ENCODE peak calls at places on chromosomes 1 and 21, in seven cellular contexts. One of them, this sample, is unnamed.
A peak's percentile ranks its signal among the peaks of the same experiment; 100 is the strongest.

GRCh38 chr1:9252999-9253398 is 18.4 kb downstream of the H6PD start:
- DNase-seq in astrocyte: no peak
- DNase-seq in upper lobe of right lung: no peak
- DNase-seq in neural progenitor cell: peak; percentile 92
- DNase-seq in effector memory CD4-positive, alpha-beta T cell: no peak
- DNase-seq in GM23338: peak; percentile 64
- DNase-seq in MM.1S: no peak
- DNase-seq in this sample: no peak

GRCh38 chr1:74729741-74730478 is 2.9 kb downstream of the CRYZ start:
- DNase-seq in astrocyte: peak; percentile 66
- DNase-seq in upper lobe of right lung: no peak
- DNase-seq in neural progenitor cell: no peak
- DNase-seq in effector memory CD4-positive, alpha-beta T cell: no peak
- DNase-seq in GM23338: no peak
- DNase-seq in MM.1S: no peak
- DNase-seq in this sample: no peak

GRCh38 chr1:167617100-167617949 is 12.7 kb upstream of the RCSD1 start:
- DNase-seq in astrocyte: peak; percentile 50
- DNase-seq in upper lobe of right lung: no peak
- DNase-seq in neural progenitor cell: peak; percentile 25
- DNase-seq in effector memory CD4-positive, alpha-beta T cell: no peak
- DNase-seq in GM23338: peak; percentile 61
- DNase-seq in MM.1S: peak; percentile 82
- DNase-seq in this sample: no peak

GRCh38 chr1:179447489-179447888 is 81.7 kb downstream of the AXDND1 start:
- DNase-seq in astrocyte: no peak
- DNase-seq in upper lobe of right lung: no peak
- DNase-seq in neural progenitor cell: peak; percentile 29
- DNase-seq in effector memory CD4-positive, alpha-beta T cell: no peak
- DNase-seq in GM23338: peak; percentile 78
- DNase-seq in MM.1S: peak; percentile 18
- DNase-seq in this sample: no peak

GRCh38 chr1:180178511-180179161 is 24.0 kb downstream of the QSOX1 start:
- DNase-seq in astrocyte: no peak
- DNase-seq in upper lobe of right lung: peak; percentile 78
- DNase-seq in neural progenitor cell: peak; percentile 75
- DNase-seq in effector memory CD4-positive, alpha-beta T cell: peak; percentile 28
- DNase-seq in GM23338: peak; percentile 85
- DNase-seq in MM.1S: peak; percentile 60
- DNase-seq in this sample: peak; percentile 76

GRCh38 chr1:57485643-57486042 is 61.8 kb upstream of the DAB1 start:
- DNase-seq in astrocyte: peak; percentile 85
- DNase-seq in upper lobe of right lung: no peak
- DNase-seq in neural progenitor cell: no peak
- DNase-seq in effector memory CD4-positive, alpha-beta T cell: no peak
- DNase-seq in GM23338: no peak
- DNase-seq in MM.1S: no peak
- DNase-seq in this sample: no peak

GRCh38 chr1:234246638-234247116 is 126.6 kb upstream of the COA6 start:
- DNase-seq in astrocyte: no peak
- DNase-seq in upper lobe of right lung: no peak
- DNase-seq in neural progenitor cell: no peak
- DNase-seq in effector memory CD4-positive, alpha-beta T cell: no peak
- DNase-seq in GM23338: no peak
- DNase-seq in MM.1S: peak; percentile 58
- DNase-seq in this sample: no peak

GRCh38 chr1:28804071-28804470 is 7.9 kb upstream of the OPRD1 start:
- DNase-seq in astrocyte: no peak
- DNase-seq in upper lobe of right lung: no peak
- DNase-seq in neural progenitor cell: peak; percentile 45
- DNase-seq in effector memory CD4-positive, alpha-beta T cell: no peak
- DNase-seq in GM23338: no peak
- DNase-seq in MM.1S: no peak
- DNase-seq in this sample: no peak

GRCh38 chr1:231590453-231591198 is 36.0 kb upstream of the DISC1 start:
- DNase-seq in astrocyte: peak; percentile 56
- DNase-seq in upper lobe of right lung: no peak
- DNase-seq in neural progenitor cell: peak; percentile 67
- DNase-seq in effector memory CD4-positive, alpha-beta T cell: no peak
- DNase-seq in GM23338: peak; percentile 80
- DNase-seq in MM.1S: peak; percentile 66
- DNase-seq in this sample: no peak

GRCh38 chr1:160710531-160711252 is 930 bp downstream of the CD48 start:
- DNase-seq in astrocyte: no peak
- DNase-seq in upper lobe of right lung: no peak
- DNase-seq in neural progenitor cell: no peak
- DNase-seq in effector memory CD4-positive, alpha-beta T cell: no peak
- DNase-seq in GM23338: no peak
- DNase-seq in MM.1S: peak; percentile 48
- DNase-seq in this sample: no peak

GRCh38 chr1:33319949-33320618 is 814 bp downstream of the A3GALT2 start:
- DNase-seq in astrocyte: no peak
- DNase-seq in upper lobe of right lung: peak; percentile 60
- DNase-seq in neural progenitor cell: no peak
- DNase-seq in effector memory CD4-positive, alpha-beta T cell: no peak
- DNase-seq in GM23338: no peak
- DNase-seq in MM.1S: no peak
- DNase-seq in this sample: no peak

GRCh38 chr1:162412002-162412401 is at the start of gene SH2D1B:
- DNase-seq in astrocyte: peak; percentile 33
- DNase-seq in upper lobe of right lung: no peak
- DNase-seq in neural progenitor cell: no peak
- DNase-seq in effector memory CD4-positive, alpha-beta T cell: no peak
- DNase-seq in GM23338: no peak
- DNase-seq in MM.1S: no peak
- DNase-seq in this sample: no peak

GRCh38 chr1:154862927-154863701 is 7.0 kb downstream of the KCNN3 start:
- DNase-seq in astrocyte: no peak
- DNase-seq in upper lobe of right lung: no peak
- DNase-seq in neural progenitor cell: peak; percentile 52
- DNase-seq in effector memory CD4-positive, alpha-beta T cell: no peak
- DNase-seq in GM23338: peak; percentile 37
- DNase-seq in MM.1S: no peak
- DNase-seq in this sample: no peak

GRCh38 chr1:233909195-233909594 is 4.7 kb downstream of the SLC35F3 start:
- DNase-seq in astrocyte: peak; percentile 95
- DNase-seq in upper lobe of right lung: no peak
- DNase-seq in neural progenitor cell: no peak
- DNase-seq in effector memory CD4-positive, alpha-beta T cell: no peak
- DNase-seq in GM23338: no peak
- DNase-seq in MM.1S: no peak
- DNase-seq in this sample: no peak

GRCh38 chr21:42160950-42161225 is 58.1 kb upstream of the ABCG1 start:
- DNase-seq in astrocyte: no peak
- DNase-seq in upper lobe of right lung: peak; percentile 46
- DNase-seq in neural progenitor cell: no peak
- DNase-seq in effector memory CD4-positive, alpha-beta T cell: no peak
- DNase-seq in GM23338: no peak
- DNase-seq in MM.1S: no peak
- DNase-seq in this sample: no peak

GRCh38 chr21:37281579-37281978 is 14.4 kb upstream of the VPS26C start:
- DNase-seq in astrocyte: no peak
- DNase-seq in upper lobe of right lung: no peak
- DNase-seq in neural progenitor cell: no peak
- DNase-seq in effector memory CD4-positive, alpha-beta T cell: no peak
- DNase-seq in GM23338: no peak
- DNase-seq in MM.1S: no peak
- DNase-seq in this sample: no peak

GRCh38 chr1:32948082-32948722 is 16.4 kb downstream of the RNF19B start:
- DNase-seq in astrocyte: no peak
- DNase-seq in upper lobe of right lung: no peak
- DNase-seq in neural progenitor cell: no peak
- DNase-seq in effector memory CD4-positive, alpha-beta T cell: no peak
- DNase-seq in GM23338: no peak
- DNase-seq in MM.1S: no peak
- DNase-seq in this sample: no peak

GRCh38 chr1:179143332-179143731 is 61.5 kb downstream of the TOR3A start:
- DNase-seq in astrocyte: peak; percentile 94
- DNase-seq in upper lobe of right lung: no peak
- DNase-seq in neural progenitor cell: no peak
- DNase-seq in effector memory CD4-positive, alpha-beta T cell: no peak
- DNase-seq in GM23338: no peak
- DNase-seq in MM.1S: no peak
- DNase-seq in this sample: no peak

GRCh38 chr1:83516369-83516768 is 482.6 kb downstream of the TTLL7 start:
- DNase-seq in astrocyte: no peak
- DNase-seq in upper lobe of right lung: no peak
- DNase-seq in neural progenitor cell: no peak
- DNase-seq in effector memory CD4-positive, alpha-beta T cell: no peak
- DNase-seq in GM23338: no peak
- DNase-seq in MM.1S: no peak
- DNase-seq in this sample: no peak

GRCh38 chr1:7636801-7637526 is 134.1 kb upstream of the VAMP3 start:
- DNase-seq in astrocyte: no peak
- DNase-seq in upper lobe of right lung: no peak
- DNase-seq in neural progenitor cell: no peak
- DNase-seq in effector memory CD4-positive, alpha-beta T cell: no peak
- DNase-seq in GM23338: no peak
- DNase-seq in MM.1S: no peak
- DNase-seq in this sample: no peak

GRCh38 chr1:109876617-109877319 is 33.9 kb upstream of the CSF1 start:
- DNase-seq in astrocyte: peak; percentile 40
- DNase-seq in upper lobe of right lung: no peak
- DNase-seq in neural progenitor cell: peak; percentile 31
- DNase-seq in effector memory CD4-positive, alpha-beta T cell: no peak
- DNase-seq in GM23338: peak; percentile 39
- DNase-seq in MM.1S: no peak
- DNase-seq in this sample: no peak

GRCh38 chr1:65178235-65178634 is 30.2 kb downstream of the AK4 start:
- DNase-seq in astrocyte: no peak
- DNase-seq in upper lobe of right lung: no peak
- DNase-seq in neural progenitor cell: no peak
- DNase-seq in effector memory CD4-positive, alpha-beta T cell: no peak
- DNase-seq in GM23338: no peak
- DNase-seq in MM.1S: no peak
- DNase-seq in this sample: no peak

GRCh38 chr1:27632387-27633297 is 2.3 kb downstream of the FGR start:
- DNase-seq in astrocyte: no peak
- DNase-seq in upper lobe of right lung: no peak
- DNase-seq in neural progenitor cell: no peak
- DNase-seq in effector memory CD4-positive, alpha-beta T cell: no peak
- DNase-seq in GM23338: no peak
- DNase-seq in MM.1S: no peak
- DNase-seq in this sample: no peak

GRCh38 chr1:145935708-145936107 is 8.4 kb upstream of the RBM8A start:
- DNase-seq in astrocyte: no peak
- DNase-seq in upper lobe of right lung: no peak
- DNase-seq in neural progenitor cell: no peak
- DNase-seq in effector memory CD4-positive, alpha-beta T cell: no peak
- DNase-seq in GM23338: no peak
- DNase-seq in MM.1S: no peak
- DNase-seq in this sample: no peak
- H3K27ac ChIP-seq in astrocyte: no peak overlapping the region
- H3K27ac ChIP-seq in upper lobe of right lung: no peak overlapping the region
- H3K27ac ChIP-seq in neural progenitor cell: no peak overlapping the region
- H3K27ac ChIP-seq in effector memory CD4-positive, alpha-beta T cell: no peak overlapping the region
- H3K27ac ChIP-seq in GM23338: no peak overlapping the region
- H3K27ac ChIP-seq in MM.1S: no peak overlapping the region
- H3K27ac ChIP-seq in this sample: peak overlapping the region; percentile 37

GRCh38 chr1:93964096-93964776 is 55.0 kb upstream of the GCLM start:
- DNase-seq in astrocyte: no peak
- DNase-seq in upper lobe of right lung: no peak
- DNase-seq in neural progenitor cell: no peak
- DNase-seq in effector memory CD4-positive, alpha-beta T cell: no peak
- DNase-seq in GM23338: no peak
- DNase-seq in MM.1S: no peak
- DNase-seq in this sample: no peak
- H3K4me3 ChIP-seq in astrocyte: no peak overlapping the region
- H3K4me3 ChIP-seq in upper lobe of right lung: no peak overlapping the region
- H3K4me3 ChIP-seq in neural progenitor cell: no peak overlapping the region
- H3K4me3 ChIP-seq in effector memory CD4-positive, alpha-beta T cell: no peak overlapping the region
- H3K4me3 ChIP-seq in GM23338: no peak overlapping the region
- H3K4me3 ChIP-seq in MM.1S: no peak overlapping the region
- H3K4me3 ChIP-seq in this sample: no peak overlapping the region

GRCh38 chr1:205678286-205679111 is 1.8 kb downstream of the SLC45A3 start:
- DNase-seq in astrocyte: peak; percentile 58
- DNase-seq in upper lobe of right lung: no peak
- DNase-seq in neural progenitor cell: no peak
- DNase-seq in effector memory CD4-positive, alpha-beta T cell: no peak
- DNase-seq in GM23338: no peak
- DNase-seq in MM.1S: no peak
- DNase-seq in this sample: no peak
- H3K27ac ChIP-seq in astrocyte: peak overlapping the region; percentile 63
- H3K27ac ChIP-seq in upper lobe of right lung: peak overlapping the region; percentile 55
- H3K27ac ChIP-seq in neural progenitor cell: no peak overlapping the region
- H3K27ac ChIP-seq in effector memory CD4-positive, alpha-beta T cell: no peak overlapping the region
- H3K27ac ChIP-seq in GM23338: no peak overlapping the region
- H3K27ac ChIP-seq in MM.1S: no peak overlapping the region
- H3K27ac ChIP-seq in this sample: peak overlapping the region; percentile 89

DNA sequence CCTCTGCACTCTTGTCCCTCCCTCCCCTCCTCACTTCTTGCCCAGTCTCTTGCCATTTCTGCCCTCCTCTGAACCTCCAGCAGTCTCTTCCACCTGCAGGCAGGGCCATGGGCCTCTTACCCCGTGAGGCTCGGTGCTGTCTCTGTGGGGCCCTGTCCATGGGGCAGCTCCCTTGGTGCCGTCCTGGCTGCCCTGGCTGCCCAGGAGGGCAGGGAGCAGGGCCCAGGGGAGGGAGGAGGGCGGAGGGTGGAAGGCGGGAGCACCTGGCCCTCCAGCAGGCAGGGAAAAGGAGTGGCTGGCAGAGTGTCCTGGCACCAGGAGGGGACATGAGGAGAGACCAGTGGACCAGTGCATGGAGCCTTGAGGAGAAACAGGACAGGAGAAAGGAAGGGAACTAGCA is at the start of gene RORC:
- DNase-seq in astrocyte: no peak
- DNase-seq in upper lobe of right lung: peak; percentile 89
- DNase-seq in neural progenitor cell: no peak
- DNase-seq in effector memory CD4-positive, alpha-beta T cell: no peak
- DNase-seq in GM23338: no peak
- DNase-seq in MM.1S: no peak
- DNase-seq in this sample: no peak
- H3K4me3 ChIP-seq in astrocyte: no peak within 1 kb of the TSS
- H3K4me3 ChIP-seq in upper lobe of right lung: peak within 1 kb of the TSS; percentile 54
- H3K4me3 ChIP-seq in neural progenitor cell: no peak within 1 kb of the TSS
- H3K4me3 ChIP-seq in effector memory CD4-positive, alpha-beta T cell: peak within 1 kb of the TSS; percentile 47
- H3K4me3 ChIP-seq in GM23338: no peak within 1 kb of the TSS
- H3K4me3 ChIP-seq in MM.1S: no peak within 1 kb of the TSS
- H3K4me3 ChIP-seq in this sample: no peak within 1 kb of the TSS

GRCh38 chr1:41802532-41803501 is 115.9 kb downstream of the HIVEP3 start:
- DNase-seq in astrocyte: no peak
- DNase-seq in upper lobe of right lung: peak; percentile 79
- DNase-seq in neural progenitor cell: no peak
- DNase-seq in effector memory CD4-positive, alpha-beta T cell: no peak
- DNase-seq in GM23338: no peak
- DNase-seq in MM.1S: peak; percentile 91
- DNase-seq in this sample: peak; percentile 56
- H3K27ac ChIP-seq in astrocyte: no peak overlapping the region
- H3K27ac ChIP-seq in upper lobe of right lung: peak overlapping the region; percentile 74
- H3K27ac ChIP-seq in neural progenitor cell: no peak overlapping the region
- H3K27ac ChIP-seq in effector memory CD4-positive, alpha-beta T cell: peak overlapping the region; percentile 50
- H3K27ac ChIP-seq in GM23338: no peak overlapping the region
- H3K27ac ChIP-seq in MM.1S: peak overlapping the region; percentile 84
- H3K27ac ChIP-seq in this sample: no peak overlapping the region

This sample was measured in dorsolateral prefrontal cortex.